ENCODE peak calls at places on chromosomes 6 and 20, in four cellular contexts. One of them, this sample, is unnamed.
A peak's percentile ranks its signal among the peaks of the same experiment; 100 is the strongest.

GRCh38 chr20:1509237-1509636 is 18.0 kb upstream of the SIRPB2 start:
- DNase-seq in HepG2: peak; percentile 25
- DNase-seq in GM12878: no peak
- DNase-seq in K562: no peak
- DNase-seq in this sample: no peak

GRCh38 chr6:45709834-45710233 is 305.8 kb downstream of the CLIC5 start:
- DNase-seq in HepG2: no peak
- DNase-seq in GM12878: peak; percentile 64
- DNase-seq in K562: no peak
- DNase-seq in this sample: no peak

GRCh38 chr6:154510144-154510905 is at the start of gene CNKSR3:
- DNase-seq in HepG2: peak; percentile 95
- DNase-seq in GM12878: no peak
- DNase-seq in K562: peak; percentile 89
- DNase-seq in this sample: peak; percentile 97

GRCh38 chr6:75611011-75611701 is 9.5 kb downstream of the SENP6 start:
- DNase-seq in HepG2: no peak
- DNase-seq in GM12878: no peak
- DNase-seq in K562: no peak
- DNase-seq in this sample: no peak

GRCh38 chr6:166520905-166521834 is 65.3 kb downstream of the RAMACL start:
- DNase-seq in HepG2: no peak
- DNase-seq in GM12878: no peak
- DNase-seq in K562: no peak
- DNase-seq in this sample: no peak

GRCh38 chr6:133730881-133731280 is 158.0 kb upstream of the TCF21 start:
- DNase-seq in HepG2: no peak
- DNase-seq in GM12878: no peak
- DNase-seq in K562: no peak
- DNase-seq in this sample: no peak

GRCh38 chr20:58447733-58448391 is 58.8 kb downstream of the VAPB start:
- DNase-seq in HepG2: peak; percentile 79
- DNase-seq in GM12878: no peak
- DNase-seq in K562: peak; percentile 63
- DNase-seq in this sample: peak; percentile 70

GRCh38 chr6:81938014-81938761 is 185.7 kb upstream of the TENT5A start:
- DNase-seq in HepG2: peak; percentile 93
- DNase-seq in GM12878: peak; percentile 42
- DNase-seq in K562: peak; percentile 60
- DNase-seq in this sample: no peak

GRCh38 chr6:73264446-73264845 is 1.4 kb upstream of the KHDC1 start:
- DNase-seq in HepG2: no peak
- DNase-seq in GM12878: no peak
- DNase-seq in K562: no peak
- DNase-seq in this sample: no peak

GRCh38 chr6:73263570-73263909 is 544 bp upstream of the KHDC1 start:
- DNase-seq in HepG2: no peak
- DNase-seq in GM12878: no peak
- DNase-seq in K562: no peak
- DNase-seq in this sample: no peak

GRCh38 chr6:73258721-73259120 is 4.3 kb downstream of the KHDC1 start:
- DNase-seq in HepG2: no peak
- DNase-seq in GM12878: no peak
- DNase-seq in K562: no peak
- DNase-seq in this sample: no peak

DNA sequence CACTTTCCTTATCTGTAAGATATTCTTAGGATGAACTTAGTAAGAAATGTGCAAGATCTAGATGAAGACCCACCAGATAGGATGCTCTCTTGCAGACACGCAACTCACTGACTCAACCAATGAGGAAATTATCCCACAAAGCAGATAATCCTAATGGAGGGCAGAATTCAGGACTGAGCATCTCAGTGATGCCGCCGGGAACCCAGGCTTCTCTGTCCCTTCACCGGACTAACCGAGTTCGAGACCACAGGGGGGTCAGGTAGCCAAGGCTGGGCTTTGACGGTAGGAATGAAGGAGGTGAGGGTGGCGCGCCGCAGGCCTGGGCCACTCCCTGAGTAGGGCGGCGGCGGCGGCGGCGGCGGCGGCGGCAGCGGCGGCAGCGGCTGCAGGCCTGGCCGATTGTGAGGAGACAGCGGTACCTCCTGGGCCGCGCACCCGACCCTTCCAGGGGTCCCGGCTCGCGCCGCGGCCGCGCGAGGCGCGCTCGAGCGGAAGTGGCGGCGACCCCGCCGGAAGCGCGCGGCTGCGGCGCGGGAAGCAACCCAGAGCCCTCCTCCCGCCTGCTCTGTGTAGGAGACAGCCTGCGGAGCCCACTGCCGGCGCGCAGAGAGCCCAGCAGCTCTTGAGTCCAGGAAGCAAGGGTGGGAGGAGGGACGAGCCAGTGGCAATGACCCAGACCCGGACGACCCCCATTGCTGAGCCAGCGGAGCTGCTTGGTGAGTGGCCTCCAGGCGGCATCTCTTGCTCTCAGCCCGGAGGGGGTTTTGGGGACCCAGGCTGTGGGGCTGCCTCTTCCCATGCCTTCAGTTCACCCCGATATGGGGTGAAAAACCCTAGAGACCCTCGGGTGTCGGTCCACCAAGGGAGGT is at the start of gene KHDC1:
- DNase-seq in HepG2: no peak
- DNase-seq in GM12878: no peak
- DNase-seq in K562: peak; percentile 69
- DNase-seq in this sample: peak; percentile 66
- TF ChIP-seq ESRRA in HepG2: no peak
- TF ChIP-seq ESRRA in GM12878: no peak
- TF ChIP-seq ESRRA in K562: no peak
- TF ChIP-seq ESRRA in this sample: peak; percentile 23

GRCh38 chr6:20632696-20633095 is 98.4 kb downstream of the CDKAL1 start:
- DNase-seq in HepG2: no peak
- DNase-seq in GM12878: no peak
- DNase-seq in K562: no peak
- DNase-seq in this sample: no peak
- TF ChIP-seq ATF2 in HepG2: no peak
- TF ChIP-seq ATF2 in GM12878: no peak
- TF ChIP-seq ATF2 in K562: no peak
- TF ChIP-seq ATF2 in this sample: no peak

GRCh38 chr6:138546733-138547185 is 47.5 kb upstream of the NHSL1 start:
- DNase-seq in HepG2: peak; percentile 67
- DNase-seq in GM12878: no peak
- DNase-seq in K562: no peak
- DNase-seq in this sample: no peak

GRCh38 chr6:138555294-138555988 is 56.1 kb upstream of the NHSL1 start:
- DNase-seq in HepG2: peak; percentile 79
- DNase-seq in GM12878: peak; percentile 8
- DNase-seq in K562: no peak
- DNase-seq in this sample: no peak

GRCh38 chr6:138545621-138545980 is 46.3 kb upstream of the NHSL1 start:
- DNase-seq in HepG2: no peak
- DNase-seq in GM12878: no peak
- DNase-seq in K562: no peak
- DNase-seq in this sample: peak; percentile 71

GRCh38 chr6:138554146-138554545 is 54.9 kb upstream of the NHSL1 start:
- DNase-seq in HepG2: no peak
- DNase-seq in GM12878: no peak
- DNase-seq in K562: no peak
- DNase-seq in this sample: no peak

GRCh38 chr6:138550346-138550767 is 51.1 kb upstream of the NHSL1 start:
- DNase-seq in HepG2: peak; percentile 95
- DNase-seq in GM12878: no peak
- DNase-seq in K562: no peak
- DNase-seq in this sample: no peak
- TF ChIP-seq ESRRA in HepG2: peak; percentile 82
- TF ChIP-seq ESRRA in GM12878: no peak
- TF ChIP-seq ESRRA in K562: no peak
- TF ChIP-seq ESRRA in this sample: no peak

GRCh38 chr6:127566119-127566518 is 10.9 kb upstream of the C6orf58 start:
- DNase-seq in HepG2: no peak
- DNase-seq in GM12878: no peak
- DNase-seq in K562: no peak
- DNase-seq in this sample: no peak

GRCh38 chr6:127567476-127567875 is 9.5 kb upstream of the C6orf58 start:
- DNase-seq in HepG2: no peak
- DNase-seq in GM12878: no peak
- DNase-seq in K562: no peak
- DNase-seq in this sample: no peak

GRCh38 chr6:127566671-127567070 is 10.3 kb upstream of the C6orf58 start:
- DNase-seq in HepG2: no peak
- DNase-seq in GM12878: no peak
- DNase-seq in K562: no peak
- DNase-seq in this sample: no peak

GRCh38 chr6:127570739-127571389 is 6.1 kb upstream of the C6orf58 start:
- DNase-seq in HepG2: no peak
- DNase-seq in GM12878: no peak
- DNase-seq in K562: no peak
- DNase-seq in this sample: no peak
- TF ChIP-seq ATF2 in HepG2: no peak
- TF ChIP-seq ATF2 in GM12878: peak; percentile 65
- TF ChIP-seq ATF2 in K562: no peak
- TF ChIP-seq ATF2 in this sample: no peak

GRCh38 chr6:12111271-12111670 is 99.2 kb downstream of the HIVEP1 start:
- DNase-seq in HepG2: no peak
- DNase-seq in GM12878: no peak
- DNase-seq in K562: no peak
- DNase-seq in this sample: no peak

GRCh38 chr6:12114055-12114503 is 102.0 kb downstream of the HIVEP1 start:
- DNase-seq in HepG2: no peak
- DNase-seq in GM12878: no peak
- DNase-seq in K562: no peak
- DNase-seq in this sample: no peak

GRCh38 chr6:12112540-12113189 is 100.6 kb downstream of the HIVEP1 start:
- DNase-seq in HepG2: no peak
- DNase-seq in GM12878: no peak
- DNase-seq in K562: no peak
- DNase-seq in this sample: no peak

GRCh38 chr6:12113190-12113578 is 101.1 kb downstream of the HIVEP1 start:
- DNase-seq in HepG2: no peak
- DNase-seq in GM12878: no peak
- DNase-seq in K562: no peak
- DNase-seq in this sample: no peak

GRCh38 chr6:12110523-12111154 is 98.5 kb downstream of the HIVEP1 start:
- DNase-seq in HepG2: no peak
- DNase-seq in GM12878: no peak
- DNase-seq in K562: no peak
- DNase-seq in this sample: no peak
- TF ChIP-seq ESRRA in HepG2: no peak
- TF ChIP-seq ESRRA in GM12878: no peak
- TF ChIP-seq ESRRA in K562: no peak
- TF ChIP-seq ESRRA in this sample: no peak

GRCh38 chr20:3919352-3919751 is 30.2 kb downstream of the PANK2 start:
- DNase-seq in HepG2: no peak
- DNase-seq in GM12878: no peak
- DNase-seq in K562: no peak
- DNase-seq in this sample: no peak
- TF ChIP-seq ATF2 in HepG2: no peak
- TF ChIP-seq ATF2 in GM12878: no peak
- TF ChIP-seq ATF2 in K562: no peak
- TF ChIP-seq ATF2 in this sample: no peak

GRCh38 chr20:38178065-38178471 is 13.0 kb upstream of the TGM2 start:
- DNase-seq in HepG2: no peak
- DNase-seq in GM12878: no peak
- DNase-seq in K562: no peak
- DNase-seq in this sample: no peak
- TF ChIP-seq ESRRA in HepG2: no peak
- TF ChIP-seq ESRRA in GM12878: no peak
- TF ChIP-seq ESRRA in K562: no peak
- TF ChIP-seq ESRRA in this sample: no peak

GRCh38 chr6:170018422-170019258 is 267.2 kb downstream of the ERMARD start:
- DNase-seq in HepG2: no peak
- DNase-seq in GM12878: no peak
- DNase-seq in K562: no peak
- DNase-seq in this sample: no peak

GRCh38 chr6:170021579-170021978 is 269.3 kb downstream of the DLL1 start:
- DNase-seq in HepG2: no peak
- DNase-seq in GM12878: no peak
- DNase-seq in K562: no peak
- DNase-seq in this sample: no peak

GRCh38 chr6:170017603-170018274 is 266.3 kb downstream of the ERMARD start:
- DNase-seq in HepG2: no peak
- DNase-seq in GM12878: no peak
- DNase-seq in K562: no peak
- DNase-seq in this sample: no peak

GRCh38 chr6:170020041-170020583 is 268.7 kb downstream of the ERMARD start:
- DNase-seq in HepG2: no peak
- DNase-seq in GM12878: no peak
- DNase-seq in K562: no peak
- DNase-seq in this sample: no peak

GRCh38 chr6:170019259-170020040 is 268.0 kb downstream of the ERMARD start:
- DNase-seq in HepG2: no peak
- DNase-seq in GM12878: no peak
- DNase-seq in K562: no peak
- DNase-seq in this sample: no peak
- TF ChIP-seq ATF2 in HepG2: no peak
- TF ChIP-seq ATF2 in GM12878: no peak
- TF ChIP-seq ATF2 in K562: no peak
- TF ChIP-seq ATF2 in this sample: no peak

DNA sequence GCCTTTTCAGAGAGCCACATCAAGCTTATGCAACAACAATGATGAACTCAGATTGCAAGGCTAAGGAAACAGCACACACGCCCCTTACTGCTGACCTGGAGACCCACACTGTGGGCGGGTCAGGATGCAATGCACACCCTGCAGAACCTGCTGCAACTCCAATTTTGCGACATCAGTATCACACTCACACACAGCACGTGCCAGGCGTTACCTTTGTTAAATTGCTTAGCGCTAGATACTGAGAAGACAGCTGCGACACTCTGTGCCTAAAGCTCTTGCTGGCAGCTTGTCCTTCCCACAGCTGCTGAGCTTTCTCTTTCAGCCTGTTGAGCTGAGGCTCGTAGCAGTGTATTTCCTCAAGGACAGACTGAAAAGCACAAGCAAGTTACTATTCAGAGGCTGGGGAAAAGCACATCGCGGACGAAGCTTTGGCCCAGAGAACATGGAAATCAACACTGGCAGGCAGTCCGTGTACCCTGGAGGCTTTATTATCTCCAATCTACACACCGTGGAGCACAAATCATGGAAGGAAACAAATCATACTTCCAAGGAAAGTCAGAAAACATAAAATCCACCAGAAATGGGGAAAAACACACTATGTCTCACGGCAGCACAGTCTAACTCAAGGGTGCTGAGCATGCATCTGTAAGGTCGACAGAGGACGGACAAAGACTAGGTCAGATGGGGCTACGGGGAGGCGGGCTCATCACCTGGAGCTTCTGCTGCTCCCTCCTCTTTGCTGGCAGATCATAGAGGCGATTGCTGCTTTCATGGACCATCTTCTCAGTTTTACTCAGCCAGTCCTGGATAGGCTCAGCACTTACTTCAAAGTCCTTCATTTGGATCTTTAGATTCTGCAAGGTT is 268.2 kb downstream of the SYNE1 start:
- DNase-seq in HepG2: no peak
- DNase-seq in GM12878: no peak
- DNase-seq in K562: no peak
- DNase-seq in this sample: no peak
- TF ChIP-seq ESRRA in HepG2: no peak
- TF ChIP-seq ESRRA in GM12878: no peak
- TF ChIP-seq ESRRA in K562: no peak
- TF ChIP-seq ESRRA in this sample: no peak